ENCODE peak calls at places on chromosomes 1 and 21, in six cellular contexts. P is transverse colon, C is adrenal gland, Z is uterus, F is IMR-90, H is right lobe of liver. M is an unnamed sample. For H3K4me1, the result is how much of the 10 kb centered on the place peaks cover.

GRCh38 chr1:147600119-147601111 is 59.1 kb downstream of the BCL9 start:
- DNase-seq in Z (no peak), F (peak), C (peak), P (no peak), H (no peak), M (no peak)

GRCh38 chr1:233625510-233625981 is 11.6 kb downstream of the KCNK1 start:
- DNase-seq in H (no peak), F (no peak), C (no peak), Z (no peak), P (peak), M (no peak)

GRCh38 chr21:32256873-32257620 is 21.8 kb downstream of the MIS18A start:
- DNase-seq in C (peak), F (peak), Z (peak), H (no peak), P (peak), M (peak)

GRCh38 chr1:228281631-228282328 is 73.9 kb downstream of the OBSCN start:
- DNase-seq in Z (no peak), C (no peak), P (peak), F (no peak), H (peak), M (no peak)

GRCh38 chr21:34906401-34906800 is 142.7 kb downstream of the RUNX1 start:
- DNase-seq in Z (no peak), F (no peak), H (no peak), P (no peak), C (no peak), M (no peak)

GRCh38 chr21:35398366-35398982 is 349.4 kb upstream of the RUNX1 start:
- DNase-seq in F (peak), C (no peak), P (no peak), Z (no peak), H (no peak), M (no peak)

GRCh38 chr21:29053011-29053553 is 20.4 kb downstream of the CCT8 start:
- DNase-seq in C (no peak), F (no peak), P (no peak), H (no peak), Z (no peak), M (no peak)

GRCh38 chr21:41208946-41209345 is 41.0 kb downstream of the BACE2 start:
- DNase-seq in P (no peak), H (no peak), F (no peak), Z (no peak), C (no peak), M (no peak)

GRCh38 chr1:170664283-170664827 is 424 bp downstream of the PRRX1 start:
- DNase-seq in P (peak), Z (peak), H (no peak), C (peak), F (peak), M (no peak)

GRCh38 chr1:53587252-53587992 is 128.2 kb downstream of the DMRTB1 start:
- DNase-seq in H (no peak), F (no peak), Z (no peak), C (no peak), P (peak), M (no peak)

GRCh38 chr1:201535778-201536245 is 3.1 kb upstream of the NAV1 start:
- DNase-seq in P (no peak), C (no peak), Z (no peak), F (no peak), H (no peak), M (no peak)
- H3K4me1 ChIP-seq in P (under half), C (under half), Z (under half), F (under half), H (under half), M (under half)

DNA sequence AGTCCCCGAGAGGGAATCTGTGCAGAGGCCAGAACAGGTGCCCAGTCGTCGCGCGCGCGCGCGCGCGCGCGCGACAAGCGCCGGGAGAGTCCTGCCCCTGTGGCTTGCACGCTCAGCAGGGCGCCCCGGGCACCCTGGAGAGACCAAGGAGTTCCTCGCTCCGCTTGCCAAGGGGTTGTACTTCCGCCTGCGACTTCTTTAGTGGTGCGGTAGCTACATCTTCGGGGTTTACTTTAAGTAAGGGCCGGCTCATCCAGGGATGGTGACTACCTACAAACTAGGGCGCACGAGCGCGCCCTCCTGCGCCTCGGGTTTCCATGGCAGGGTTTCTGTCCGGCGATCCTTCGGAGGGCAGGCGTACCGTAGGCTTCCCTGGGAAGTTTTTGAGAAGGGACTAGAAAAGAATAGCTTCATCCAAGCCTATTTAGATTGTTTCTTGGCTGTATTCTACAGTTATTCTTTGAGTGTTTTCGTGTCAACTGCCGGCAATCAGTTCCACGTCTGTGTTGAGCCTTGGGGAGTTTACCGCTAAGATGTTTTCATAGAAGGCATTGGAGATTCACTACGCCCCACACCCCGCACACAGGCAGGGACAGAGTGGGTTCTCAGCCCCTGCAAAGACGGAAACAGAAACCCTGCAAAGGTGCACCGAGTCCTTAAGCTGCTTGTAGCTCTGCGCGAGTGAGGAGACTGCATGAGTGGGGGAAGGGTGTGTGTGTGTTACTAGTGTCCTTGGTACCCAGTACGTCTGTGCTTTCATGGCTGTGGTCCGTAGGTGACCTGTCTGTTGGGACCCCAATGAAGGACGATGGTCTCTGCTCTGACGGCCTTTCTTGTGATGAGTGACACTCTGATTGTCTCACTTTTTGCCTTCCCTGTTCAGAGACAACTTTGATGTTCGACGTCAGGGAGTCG is 1.7 kb downstream of the LHX4 start:
- DNase-seq in H (no peak), P (no peak), C (no peak), F (peak), Z (no peak), M (peak)
- TF ChIP-seq POLR2A in H (no peak), P (no peak), C (no peak), F (no peak), Z (no peak), M (no peak)

DNA sequence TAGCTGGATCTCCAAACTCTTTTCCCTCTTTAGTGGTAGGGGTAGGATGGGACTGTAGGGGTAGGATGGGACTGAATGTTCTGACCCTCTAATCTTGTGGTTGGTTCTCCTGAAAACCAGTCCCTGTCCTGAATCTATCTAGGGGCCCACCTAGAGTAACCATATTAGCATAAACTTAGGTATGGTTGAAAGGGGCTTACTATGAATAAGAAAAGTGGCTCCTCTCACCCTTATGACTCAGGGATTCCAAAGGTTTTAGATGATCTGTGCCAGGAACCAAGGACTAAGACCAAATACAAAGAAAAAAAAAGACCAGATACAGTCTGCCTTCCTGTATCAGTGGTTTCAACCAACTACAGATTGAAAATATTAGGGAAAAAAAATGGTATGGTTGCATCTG is 28.9 kb downstream of the RNF2 start:
- DNase-seq in P (no peak), C (no peak), F (peak), Z (no peak), H (no peak), M (no peak)
- H3K4me1 ChIP-seq in P (under half), C (under half), F (under half), Z (under half), H (under half), M (under half)

GRCh38 chr1:183379951-183380350 is 38.2 kb downstream of the NMNAT2 start:
- DNase-seq in Z (no peak), C (no peak), F (no peak), H (no peak), P (no peak), M (no peak)
- TF ChIP-seq POLR2A in Z (no peak), C (no peak), F (no peak), H (no peak), P (no peak), M (no peak)

GRCh38 chr1:79362470-79362869 is 355.9 kb upstream of the ADGRL4 start:
- DNase-seq in C (no peak), H (no peak), F (no peak), P (no peak), Z (no peak), M (no peak)
- H3K4me1 ChIP-seq in C (under half), H (under half), F (under half), P (under half), Z (under half), M (under half)

DNA sequence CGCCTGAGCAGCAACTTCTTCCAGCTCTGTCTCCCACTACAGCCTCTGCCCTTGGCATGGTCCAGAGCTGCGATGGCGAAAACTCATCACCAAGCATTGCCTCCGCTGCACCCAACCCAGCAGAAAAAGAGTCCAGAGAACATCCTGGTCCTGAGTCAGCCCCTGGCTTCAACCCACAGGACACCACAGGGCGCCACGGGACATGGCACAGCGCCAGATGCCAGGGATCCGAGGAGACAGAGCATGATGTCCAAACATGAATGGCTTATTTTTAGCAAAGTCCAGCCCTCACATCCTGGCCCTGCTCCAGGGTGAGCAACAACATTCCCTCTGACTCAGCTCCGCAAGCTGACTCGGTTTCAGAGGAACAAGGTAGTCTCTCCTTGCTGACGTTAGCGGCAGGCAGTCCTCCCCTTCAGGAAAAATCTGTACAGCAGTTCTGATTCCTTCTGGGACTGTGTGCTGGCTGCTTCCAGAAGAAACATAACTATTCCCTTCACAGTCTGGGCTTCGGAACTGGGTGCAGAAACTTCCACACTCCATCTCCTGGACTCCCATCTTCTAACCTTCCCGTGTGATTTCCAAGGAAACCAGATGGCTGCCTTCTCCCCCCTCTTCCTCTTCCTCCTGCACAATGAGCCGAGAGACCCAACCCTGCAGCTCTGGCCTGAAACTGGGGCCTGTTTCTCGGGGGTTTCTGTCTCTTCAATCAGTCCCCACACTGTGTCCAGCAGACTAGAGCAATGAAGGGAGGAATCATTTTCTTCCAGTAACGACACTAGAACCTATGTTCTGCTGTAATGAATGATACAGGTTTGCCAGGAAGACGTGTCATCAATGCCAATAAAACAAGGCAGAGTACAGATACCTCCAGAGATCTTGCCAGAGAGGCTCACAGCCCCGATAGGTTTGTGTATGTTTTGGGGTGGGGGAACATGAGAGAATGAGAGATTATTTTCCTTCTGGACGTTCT is 131.2 kb downstream of the TOMM20 start:
- DNase-seq in H (peak), F (peak), C (peak), Z (peak), P (peak), M (peak)
- TF ChIP-seq POLR2A in H (peak), F (peak), C (peak), Z (peak), P (peak), M (no peak)

DNA sequence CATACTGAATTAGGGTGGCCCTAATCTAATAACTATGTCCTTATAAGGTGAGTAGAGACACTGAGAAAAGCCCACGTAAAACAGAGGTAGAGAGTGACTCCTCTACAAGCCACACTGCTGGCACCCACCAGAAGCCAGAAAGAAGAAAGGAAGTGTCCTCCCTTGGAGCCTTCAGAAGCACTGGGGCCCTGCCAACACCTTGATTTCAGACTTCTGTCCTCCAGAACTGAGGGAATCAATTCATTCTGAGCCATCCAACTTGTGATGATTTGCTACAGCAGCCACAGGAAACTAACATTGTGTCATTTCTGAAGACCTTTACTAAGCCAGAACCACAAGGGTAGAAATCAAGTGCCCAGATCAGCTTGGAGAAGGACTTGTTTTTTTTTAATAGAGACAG is 15.0 kb downstream of the GNB1 start:
- DNase-seq in C (no peak), P (no peak), H (no peak), Z (no peak), F (no peak), M (peak)
- H3K4me1 ChIP-seq in C (under half), P (under half), H (under half), Z (under half), F (under half), M (under half)